ENCODE peak calls at places on chromosomes 13 and 19, in four cellular contexts. J is fibroblast of the aortic adventitia, P is RWPE2, C is mammary epithelial cell. I is an unnamed sample.
A peak's percentile ranks its signal among the peaks of the same experiment; 100 is the strongest.

GRCh38 chr13:30659980-30660379 is 42.3 kb downstream of the USPL1 start:
- DNase-seq in C (peak; percentile 8), P (no peak), J (no peak), I (no peak)

GRCh38 chr13:27359203-27359821 is 65.1 kb upstream of the GTF3A start:
- DNase-seq in P (no peak), C (peak; percentile 35), J (peak; percentile 84), I (peak; percentile 81)

GRCh38 chr19:9865732-9866627 is 30.9 kb downstream of the PIN1 start:
- DNase-seq in J (no peak), P (no peak), C (no peak), I (no peak)

GRCh38 chr19:58570770-58571574 is 2.2 kb downstream of the MZF1 start:
- DNase-seq in C (no peak), P (no peak), J (no peak), I (no peak)

GRCh38 chr13:44759723-44760360 is 183.7 kb upstream of the TSC22D1 start:
- DNase-seq in C (peak; percentile 61), J (no peak), P (no peak), I (peak; percentile 23)

GRCh38 chr19:13428352-13428751 is 77.9 kb downstream of the CACNA1A start:
- DNase-seq in J (peak; percentile 25), P (no peak), C (peak; percentile 6), I (peak; percentile 38)

GRCh38 chr13:35144496-35144895 is 202.4 kb downstream of the NBEA start:
- DNase-seq in J (peak; percentile 45), P (no peak), C (peak; percentile 27), I (peak; percentile 52)

GRCh38 chr19:21608571-21608970 is 103.2 kb downstream of the ZNF429 start:
- DNase-seq in P (no peak), J (no peak), C (no peak), I (no peak)

GRCh38 chr19:3910105-3910504 is 22.8 kb upstream of the NMRK2 start:
- DNase-seq in J (no peak), P (no peak), C (no peak), I (no peak)

GRCh38 chr13:110187501-110188161 is 119.3 kb downstream of the COL4A1 start:
- DNase-seq in C (peak; percentile 47), P (no peak), J (peak; percentile 93), I (peak; percentile 97)

GRCh38 chr19:51993422-51993821 is 6.8 kb upstream of the ZNF350 start:
- DNase-seq in J (no peak), C (no peak), P (no peak), I (no peak)

GRCh38 chr19:51994048-51994644 is 7.5 kb upstream of the ZNF350 start:
- DNase-seq in C (no peak), J (peak; percentile 5), P (no peak), I (peak; percentile 3)
- H3K4me3 ChIP-seq in C (no peak overlapping the region), J (no peak overlapping the region), P (no peak overlapping the region), I (no peak overlapping the region)

GRCh38 chr19:18194554-18195238 is 1.7 kb downstream of the MPV17L2 start:
- DNase-seq in J (peak; percentile 82), C (no peak), P (no peak), I (peak; percentile 56)

GRCh38 chr19:18191640-18192062 is 1.4 kb upstream of the MPV17L2 start:
- DNase-seq in P (no peak), C (peak; percentile 92), J (no peak), I (no peak)

GRCh38 chr19:18192673-18193387 is at the start of gene MPV17L2:
- DNase-seq in J (peak; percentile 100), C (peak; percentile 100), P (peak; percentile 99), I (peak; percentile 100)

GRCh38 chr19:18194208-18194530 is 1.2 kb downstream of the MPV17L2 start:
- DNase-seq in P (no peak), J (no peak), C (no peak), I (no peak)

GRCh38 chr19:18193388-18194207 is 580 bp downstream of the MPV17L2 start:
- DNase-seq in J (no peak), C (no peak), P (no peak), I (no peak)
- TF ChIP-seq CTCF in J (no peak), C (no peak), P (no peak), I (no peak)

DNA sequence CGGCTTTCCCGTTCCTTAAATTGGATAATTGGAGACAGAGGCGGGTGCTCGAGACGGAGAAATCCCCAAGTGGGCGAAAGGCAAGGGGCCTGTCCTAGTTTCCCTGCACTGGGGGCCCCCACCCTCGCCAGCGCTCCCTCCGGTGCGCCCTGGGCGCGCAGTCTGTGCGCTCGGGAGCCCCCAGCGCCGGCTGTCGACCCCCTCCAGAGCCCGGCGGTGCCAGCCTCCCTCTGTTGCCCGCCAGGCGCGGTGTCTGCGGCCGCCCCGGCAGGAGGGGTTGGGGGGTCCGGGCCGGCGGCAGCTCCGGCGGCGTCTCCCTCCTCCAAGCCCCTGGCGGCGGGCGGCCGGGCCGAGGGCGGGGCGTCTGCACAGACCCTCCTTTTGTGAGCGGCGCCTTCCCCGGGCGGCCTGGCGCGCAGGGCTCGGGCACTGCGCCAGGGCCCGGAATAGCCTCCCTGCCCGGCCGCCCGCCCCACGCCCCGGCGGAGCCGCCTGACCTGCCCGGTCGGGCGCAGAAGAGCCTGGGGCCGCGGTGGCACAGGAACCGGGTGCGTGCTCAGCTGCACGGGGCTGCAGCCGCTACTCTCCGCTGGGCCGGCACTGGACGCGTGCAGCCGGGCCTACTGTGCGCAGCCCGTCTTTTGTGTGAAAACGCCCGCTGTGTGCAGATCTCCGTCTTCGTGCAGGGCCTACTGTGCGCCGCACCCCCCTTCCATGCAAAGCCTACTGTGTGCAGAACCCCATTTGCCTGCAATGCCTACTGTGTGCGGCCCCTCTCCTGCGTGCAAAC is 13.2 kb downstream of the GADD45B start:
- DNase-seq in C (no peak), J (no peak), P (no peak), I (peak; percentile 51)
- H3K4me3 ChIP-seq in C (no peak overlapping the region), J (peak overlapping the region; percentile 35), P (no peak overlapping the region), I (peak overlapping the region; percentile 12)

DNA sequence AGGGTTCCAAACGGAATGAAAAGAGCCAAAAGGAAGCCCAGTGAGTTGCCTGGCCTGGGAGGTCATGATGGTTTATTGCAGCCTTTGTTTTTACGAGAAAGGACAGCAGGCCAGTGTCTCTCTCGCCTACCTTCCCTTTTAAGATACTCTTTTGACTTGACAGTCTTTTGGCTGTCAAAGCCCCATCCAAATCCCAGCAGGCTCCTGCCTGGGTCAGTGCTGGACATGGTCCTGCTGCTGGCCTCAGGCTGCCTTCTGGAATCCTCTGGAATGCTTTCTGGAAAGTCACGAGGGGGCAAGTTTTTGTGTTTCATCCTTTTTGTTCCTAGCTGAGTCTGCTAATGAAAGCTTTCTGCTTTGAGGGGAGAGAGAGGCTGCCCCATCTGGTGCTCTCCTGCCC is 444.8 kb downstream of the OLFM4 start:
- DNase-seq in J (no peak), P (no peak), C (no peak), I (no peak)
- TF ChIP-seq CTCF in J (no peak), P (no peak), C (no peak), I (no peak)

DNA sequence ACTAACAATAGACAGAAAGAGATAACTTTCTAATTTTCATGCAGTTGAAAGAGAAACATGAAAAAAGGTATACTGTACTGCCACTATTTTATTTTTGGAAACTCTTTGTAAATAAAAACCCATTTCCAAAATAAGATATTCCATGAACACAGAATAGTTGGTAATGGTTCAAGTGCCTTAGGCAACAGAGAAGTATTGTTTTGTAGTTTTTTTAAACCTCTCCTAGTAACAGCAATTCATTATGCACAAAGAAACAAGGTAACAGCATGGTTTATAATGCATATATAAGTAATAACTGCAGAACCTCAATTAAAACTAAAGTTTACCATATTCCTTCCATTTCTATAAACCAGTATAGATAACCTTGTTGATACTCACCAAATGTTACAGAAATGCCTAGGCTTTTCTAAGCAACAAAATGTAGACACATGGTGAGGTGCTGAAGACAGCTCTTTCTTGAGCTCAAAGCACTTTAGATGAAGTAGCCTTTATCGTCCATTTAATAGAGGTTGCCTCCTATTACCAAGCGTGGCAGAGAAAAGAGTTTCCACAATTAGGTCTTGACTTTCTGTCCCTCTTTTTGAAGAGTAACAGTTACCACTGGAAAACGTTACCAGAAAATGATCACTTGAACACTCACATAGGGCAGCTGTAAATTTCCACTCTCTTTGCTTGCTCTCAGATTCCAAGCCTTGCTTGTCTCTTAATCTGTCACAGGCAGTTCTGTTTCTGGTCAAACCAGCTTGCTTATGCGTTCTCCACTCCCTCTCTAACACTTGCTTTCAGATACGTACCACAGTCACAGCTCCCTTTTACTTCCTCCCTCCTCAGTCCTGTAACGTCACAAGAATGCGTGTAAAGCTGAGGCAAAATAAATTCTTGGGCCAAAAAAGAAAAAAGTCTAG is 42.9 kb downstream of the CAB39L start:
- DNase-seq in J (peak; percentile 72), C (peak; percentile 2), P (no peak), I (peak; percentile 70)
- H3K4me3 ChIP-seq in J (no peak overlapping the region), C (no peak overlapping the region), P (no peak overlapping the region), I (no peak overlapping the region)

GRCh38 chr19:34426096-34426661 is 2.0 kb upstream of the UBA2 start:
- DNase-seq in C (no peak), P (no peak), J (no peak), I (no peak)
- TF ChIP-seq CTCF in C (no peak), P (no peak), J (no peak), I (no peak)

GRCh38 chr13:70339738-70340137 is 231.5 kb upstream of the KLHL1 start:
- DNase-seq in J (no peak), P (no peak), C (peak; percentile 2), I (no peak)
- H3K4me3 ChIP-seq in J (no peak overlapping the region), P (no peak overlapping the region), C (no peak overlapping the region), I (no peak overlapping the region)

DNA sequence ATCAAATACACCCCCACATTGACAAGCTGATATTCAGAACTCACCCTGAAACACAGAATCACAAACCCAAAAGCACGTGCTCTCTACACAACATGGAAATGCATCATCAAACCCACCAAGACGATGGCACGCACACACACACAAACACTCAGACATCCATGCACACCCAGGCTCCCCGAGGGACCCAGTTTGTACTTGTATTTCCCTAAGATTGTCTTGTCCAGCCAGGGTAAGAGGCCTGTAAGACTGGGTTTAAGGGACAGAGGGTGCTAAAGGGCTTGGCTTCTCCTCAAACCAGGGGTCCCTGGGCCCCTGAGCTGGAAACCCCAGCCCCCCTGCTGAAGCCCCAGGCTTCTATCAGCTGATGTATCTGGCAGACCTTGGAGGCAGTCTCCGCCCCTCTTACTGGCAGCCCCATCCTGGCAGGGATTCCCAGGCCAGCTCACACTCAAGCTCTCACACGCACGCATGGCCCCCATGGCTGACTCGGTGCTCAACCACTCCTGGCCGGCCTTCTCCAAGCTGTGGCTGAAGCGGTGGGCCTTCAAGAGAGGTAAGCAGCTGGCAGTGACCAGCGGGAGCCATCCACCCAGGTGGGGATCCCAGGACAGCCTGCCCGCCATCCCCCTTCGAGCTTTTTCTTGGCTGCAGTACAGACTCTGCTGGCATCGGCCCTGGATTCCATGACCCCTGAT is 6.6 kb downstream of the ARHGEF18 start:
- DNase-seq in J (peak; percentile 76), C (no peak), P (no peak), I (peak; percentile 38)
- TF ChIP-seq CTCF in J (no peak), C (no peak), P (no peak), I (no peak)

GRCh38 chr13:39530996-39531395 is 72.0 kb downstream of the LHFPL6 start:
- DNase-seq in J (peak; percentile 45), P (no peak), C (no peak), I (peak; percentile 24)

GRCh38 chr13:39527301-39527700 is 75.7 kb downstream of the LHFPL6 start:
- DNase-seq in J (no peak), P (no peak), C (no peak), I (no peak)

GRCh38 chr13:39536274-39536673 is 66.7 kb downstream of the LHFPL6 start:
- DNase-seq in P (no peak), C (no peak), J (no peak), I (no peak)

GRCh38 chr13:39527961-39528720 is 74.9 kb downstream of the LHFPL6 start:
- DNase-seq in J (peak; percentile 93), C (peak; percentile 79), P (peak; percentile 75), I (peak; percentile 84)

GRCh38 chr13:39531646-39532045 is 71.3 kb downstream of the LHFPL6 start:
- DNase-seq in P (no peak), J (peak; percentile 34), C (peak; percentile 43), I (peak; percentile 23)
- H3K4me3 ChIP-seq in P (no peak overlapping the region), J (no peak overlapping the region), C (no peak overlapping the region), I (no peak overlapping the region)

I was measured in fibroblast of pulmonary artery.